ENCODE peak calls at places on chromosomes 5 and 9, in six cellular contexts. H is right lobe of liver, M is H1, U is PC-3, W is GM12865, C is spleen. T is an unnamed sample.

GRCh38 chr9:137195525-137196220 is 4.9 kb downstream of the TPRN start:
- DNase-seq in C (no peak), U (peak), M (no peak), W (no peak), H (no peak), T (no peak)

GRCh38 chr5:113578091-113578490 is 64.6 kb downstream of the YTHDC2 start:
- DNase-seq in H (no peak), W (no peak), M (no peak), C (no peak), U (peak), T (no peak)

GRCh38 chr5:17180330-17180843 is 37.0 kb upstream of the BASP1 start:
- DNase-seq in W (no peak), M (no peak), C (no peak), U (no peak), H (no peak), T (peak)

GRCh38 chr9:134180786-134181647 is 16.7 kb upstream of the RNU6ATAC start:
- DNase-seq in U (no peak), C (peak), W (no peak), H (no peak), M (no peak), T (no peak)

GRCh38 chr9:34154052-34154451 is 24.8 kb upstream of the UBAP1 start:
- DNase-seq in W (no peak), H (no peak), C (no peak), U (no peak), M (no peak), T (peak)

GRCh38 chr5:118529361-118530154 is 458.8 kb downstream of the DTWD2 start:
- DNase-seq in W (no peak), H (no peak), M (no peak), C (no peak), U (no peak), T (no peak)

GRCh38 chr5:1011226-1011631 is 2.6 kb downstream of the NKD2 start:
- DNase-seq in U (peak), W (peak), H (peak), C (peak), M (peak), T (no peak)

GRCh38 chr5:92916036-92916435 is 665.0 kb downstream of the NR2F1-AS1 start:
- DNase-seq in W (no peak), M (no peak), C (no peak), H (no peak), U (peak), T (peak)

GRCh38 chr5:178765753-178766300 is 35.4 kb upstream of the ZNF354A start:
- DNase-seq in W (no peak), C (no peak), H (no peak), U (no peak), M (no peak), T (no peak)

GRCh38 chr5:169548315-169548714 is 35.3 kb upstream of the SPDL1 start:
- DNase-seq in W (peak), M (no peak), U (peak), C (no peak), H (no peak), T (peak)

GRCh38 chr5:139658501-139658927 is 10.4 kb downstream of the CXXC5 start:
- DNase-seq in M (no peak), C (peak), U (no peak), W (no peak), H (no peak), T (no peak)

GRCh38 chr9:78898239-78898638 is 601.3 kb downstream of the PSAT1 start:
- DNase-seq in U (no peak), W (no peak), H (no peak), M (no peak), C (no peak), T (no peak)

GRCh38 chr9:16221822-16222547 is 648.5 kb downstream of the BNC2 start:
- DNase-seq in M (no peak), H (no peak), C (no peak), U (no peak), W (peak), T (no peak)

GRCh38 chr5:14447958-14448881 is 133.4 kb upstream of the OTULINL start:
- DNase-seq in U (no peak), M (no peak), W (peak), H (no peak), C (no peak), T (peak)

GRCh38 chr9:135978650-135979461 is 17.7 kb upstream of the UBAC1 start:
- DNase-seq in C (no peak), W (no peak), M (no peak), U (no peak), H (no peak), T (no peak)

GRCh38 chr5:152007556-152007955 is 82.9 kb upstream of the GLRA1 start:
- DNase-seq in H (no peak), C (no peak), W (no peak), M (no peak), U (no peak), T (no peak)

GRCh38 chr9:24351952-24352351 is 193.7 kb downstream of the IZUMO3 start:
- DNase-seq in C (no peak), W (no peak), U (no peak), M (no peak), H (no peak), T (no peak)

GRCh38 chr5:63959177-63959982 is 2.9 kb downstream of the HTR1A start:
- DNase-seq in H (peak), W (no peak), C (peak), M (peak), U (peak), T (peak)

GRCh38 chr5:95087819-95088317 is 197.0 kb downstream of the MCTP1 start:
- DNase-seq in U (no peak), C (no peak), M (no peak), W (peak), H (no peak), T (no peak)

GRCh38 chr9:127004946-127005769 is 90.6 kb downstream of the RALGPS1 start:
- DNase-seq in U (peak), H (no peak), C (no peak), W (peak), M (no peak), T (peak)

GRCh38 chr5:53334431-53334941 is 145.9 kb upstream of the FST start:
- DNase-seq in H (no peak), U (peak), W (no peak), C (no peak), M (no peak), T (peak)

GRCh38 chr5:58299266-58299665 is 160.6 kb downstream of the PLK2 start:
- DNase-seq in U (no peak), H (no peak), W (no peak), C (no peak), M (no peak), T (no peak)

GRCh38 chr9:112699230-112699629 is 18.7 kb downstream of the INIP start:
- DNase-seq in W (peak), M (no peak), C (no peak), H (no peak), U (no peak), T (no peak)

GRCh38 chr5:116494784-116495480 is 79.7 kb downstream of the SEMA6A start:
- DNase-seq in U (peak), C (no peak), W (no peak), H (no peak), M (no peak), T (no peak)

GRCh38 chr5:140700177-140701144 is at the start of gene ZMAT2:
- DNase-seq in M (peak), W (peak), U (peak), C (peak), H (peak), T (peak)

GRCh38 chr9:27022920-27023319 is 17.4 kb upstream of the LRRC19 start:
- DNase-seq in U (no peak), W (no peak), C (no peak), M (no peak), H (no peak), T (no peak)

GRCh38 chr5:60961685-60962084 is 16.7 kb downstream of the NDUFAF2 start:
- DNase-seq in W (no peak), H (no peak), C (no peak), M (no peak), U (no peak), T (peak)

GRCh38 chr5:28156981-28157380 is 1118.6 kb upstream of the CDH9 start:
- DNase-seq in M (no peak), H (no peak), W (no peak), U (peak), C (no peak), T (peak)

GRCh38 chr9:80504525-80505235 is 932.9 kb downstream of the TLE4 start:
- DNase-seq in U (no peak), H (no peak), C (no peak), W (no peak), M (no peak), T (peak)

GRCh38 chr5:127518319-127518621 is 830 bp downstream of the PRRC1 start:
- DNase-seq in W (peak), C (no peak), H (no peak), M (no peak), U (peak), T (peak)

GRCh38 chr9:124450241-124450924 is at the start of gene ADGRD2:
- DNase-seq in H (peak), M (peak), C (peak), U (peak), W (no peak), T (peak)

GRCh38 chr5:14505310-14506140 is 76.1 kb upstream of the OTULINL start:
- DNase-seq in H (no peak), U (no peak), C (no peak), M (no peak), W (no peak), T (no peak)

GRCh38 chr9:80078826-80079225 is 507.1 kb downstream of the TLE4 start:
- DNase-seq in W (no peak), M (no peak), C (no peak), U (peak), H (no peak), T (no peak)

GRCh38 chr9:120692901-120693573 is 21.2 kb downstream of the MEGF9 start:
- DNase-seq in W (peak), M (no peak), H (no peak), C (no peak), U (no peak), T (peak)

GRCh38 chr9:109020581-109020980 is 7.3 kb upstream of the CTNNAL1 start:
- DNase-seq in W (no peak), H (no peak), M (no peak), U (no peak), C (no peak), T (no peak)

GRCh38 chr5:67799732-67800234 is 415.8 kb upstream of the PIK3R1 start:
- DNase-seq in W (no peak), M (no peak), C (no peak), U (no peak), H (no peak), T (peak)

GRCh38 chr5:119570935-119571334 is 58.4 kb upstream of the FAM170A start:
- DNase-seq in U (no peak), W (no peak), C (no peak), M (no peak), H (no peak), T (no peak)

GRCh38 chr5:99320461-99320860 is 391.7 kb upstream of the CHD1 start:
- DNase-seq in W (peak), H (no peak), U (peak), M (no peak), C (no peak), T (no peak)

GRCh38 chr5:149048806-149049205 is 14.1 kb downstream of the SH3TC2 start:
- DNase-seq in C (no peak), M (no peak), U (no peak), H (no peak), W (no peak), T (no peak)

GRCh38 chr9:131598121-131598520 is 52.8 kb downstream of the PRRT1B start:
- DNase-seq in C (peak), U (no peak), H (peak), W (no peak), M (no peak), T (no peak)

GRCh38 chr9:131594906-131595675 is 49.8 kb downstream of the PRRT1B start:
- DNase-seq in H (no peak), W (no peak), C (no peak), U (no peak), M (no peak), T (no peak)

GRCh38 chr9:131595771-131596743 is 50.7 kb downstream of the PRRT1B start:
- DNase-seq in H (no peak), M (no peak), W (no peak), C (no peak), U (no peak), T (no peak)

GRCh38 chr9:131593936-131594665 is 48.8 kb downstream of the PRRT1B start:
- DNase-seq in C (no peak), W (no peak), M (no peak), H (no peak), U (no peak), T (no peak)

DNA sequence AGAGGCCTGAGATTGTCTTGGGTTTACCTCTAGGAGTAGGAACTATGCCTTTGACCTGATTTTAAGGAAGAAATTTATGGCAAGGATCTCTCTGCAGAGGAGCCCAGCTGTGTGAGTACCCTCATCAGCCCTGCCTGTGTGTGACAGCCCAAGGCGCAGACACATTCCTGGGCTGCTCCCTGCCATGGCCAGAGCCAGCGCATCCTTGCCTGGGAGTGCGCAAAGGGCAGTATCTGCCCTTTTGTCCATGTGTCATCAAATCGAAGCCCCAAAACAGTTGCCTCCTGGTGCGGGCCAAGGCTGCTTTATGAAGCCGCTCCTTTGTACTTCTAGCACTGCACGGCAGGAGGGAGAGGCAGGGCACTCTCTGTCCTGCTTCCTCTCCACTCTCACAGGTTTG is 51.9 kb downstream of the PRRT1B start:
- DNase-seq in H (no peak), C (no peak), W (no peak), M (no peak), U (no peak), T (no peak)
- TF ChIP-seq CTCF in H (no peak), C (no peak), W (no peak), M (no peak), U (no peak), T (no peak)

GRCh38 chr9:93324191-93324834 is 127.2 kb upstream of the FAM120A start:
- DNase-seq in W (no peak), M (no peak), U (no peak), H (no peak), C (no peak), T (no peak)

GRCh38 chr9:93321220-93321610 is 130.3 kb upstream of the FAM120A start:
- DNase-seq in C (no peak), U (no peak), M (no peak), W (no peak), H (no peak), T (no peak)

GRCh38 chr9:93326654-93327053 is 124.8 kb upstream of the FAM120A start:
- DNase-seq in W (no peak), C (no peak), H (no peak), M (no peak), U (no peak), T (no peak)

GRCh38 chr9:93326056-93326455 is 125.4 kb upstream of the FAM120A start:
- DNase-seq in H (no peak), W (no peak), M (no peak), U (peak), C (no peak), T (no peak)

DNA sequence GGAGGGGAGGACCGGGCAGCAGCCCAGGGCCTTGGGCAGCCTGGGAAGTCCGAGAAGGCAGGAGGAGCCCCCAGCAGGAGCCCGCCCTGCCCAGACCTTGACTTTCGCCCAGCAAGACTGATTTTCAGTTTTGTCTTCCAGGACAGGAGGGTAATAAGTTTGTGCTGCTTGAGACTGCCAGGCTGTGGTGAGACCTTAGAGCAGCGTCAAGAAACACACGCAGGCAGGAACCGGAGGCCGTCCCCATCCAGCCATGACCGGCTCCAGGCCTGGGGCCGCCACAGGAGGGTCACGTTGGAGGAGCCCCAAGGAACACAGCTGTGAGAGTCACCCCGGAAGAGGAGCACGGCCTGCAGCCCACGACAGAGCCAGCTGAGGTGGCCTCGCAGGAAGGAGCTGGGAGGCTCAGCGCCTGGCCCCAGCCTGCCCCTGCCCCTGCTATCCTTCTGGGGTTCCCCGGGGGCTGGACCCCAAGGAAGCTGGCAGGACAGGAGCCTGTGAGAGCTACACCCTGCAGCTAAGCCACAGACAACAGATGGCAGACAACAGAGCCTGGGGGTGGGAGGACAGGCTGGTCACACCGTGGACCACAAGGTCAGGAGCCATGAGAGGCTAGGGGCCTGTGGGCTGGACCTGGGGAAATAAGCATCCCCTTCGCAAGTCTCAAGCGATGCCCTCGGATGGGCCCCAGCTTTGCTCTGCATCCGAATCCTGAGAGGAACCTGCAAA is 126.0 kb upstream of the FAM120A start:
- DNase-seq in W (no peak), H (no peak), U (no peak), C (peak), M (no peak), T (no peak)
- H3K4me3 ChIP-seq in W (no peak), H (no peak), U (no peak), C (no peak), M (no peak), T (no peak)

DNA sequence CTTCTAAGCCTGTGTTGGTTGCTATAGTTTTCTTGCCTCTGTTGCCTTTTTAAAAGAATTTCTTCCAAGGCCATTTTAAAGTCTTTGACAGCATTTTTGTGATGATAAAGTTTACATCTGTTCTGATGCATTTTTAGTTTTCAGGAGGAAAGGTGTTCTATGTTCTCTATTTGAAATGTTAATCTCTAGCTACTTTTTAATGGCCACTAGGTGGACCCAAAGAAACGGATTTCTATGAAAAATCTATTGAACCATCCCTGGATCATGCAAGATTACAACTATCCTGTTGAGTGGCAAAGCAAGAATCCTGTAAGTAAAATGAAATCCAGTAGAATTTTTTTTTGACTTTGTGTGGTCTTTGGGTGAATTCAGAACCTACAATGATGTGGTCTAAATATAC is 60.2 kb downstream of the MELK start:
- DNase-seq in C (no peak), U (peak), W (peak), H (no peak), M (no peak), T (peak)
- TF ChIP-seq CTCF in C (peak), U (peak), W (peak), H (peak), M (peak), T (peak)

GRCh38 chr9:113876806-113877236 is 712 bp downstream of the ZNF618 start:
- DNase-seq in M (no peak), W (no peak), C (no peak), U (peak), H (no peak), T (peak)

GRCh38 chr9:113873446-113873845 is 2.7 kb upstream of the ZNF618 start:
- DNase-seq in H (no peak), U (no peak), W (no peak), M (no peak), C (no peak), T (no peak)

GRCh38 chr9:113873926-113874325 is 2.2 kb upstream of the ZNF618 start:
- DNase-seq in U (no peak), M (no peak), H (no peak), C (no peak), W (no peak), T (no peak)

GRCh38 chr9:113875917-113876805 is at the start of gene ZNF618:
- DNase-seq in C (peak), H (peak), M (peak), U (peak), W (peak), T (peak)

GRCh38 chr9:113875420-113875916 is 641 bp upstream of the ZNF618 start:
- DNase-seq in U (peak), W (no peak), M (no peak), H (no peak), C (no peak), T (peak)
- H3K4me3 ChIP-seq in U (peak), W (no peak), M (peak), H (peak), C (peak), T (peak)

GRCh38 chr9:311837-312236 is 97.2 kb downstream of the DOCK8 start:
- DNase-seq in U (no peak), W (no peak), H (no peak), C (no peak), M (no peak), T (no peak)

GRCh38 chr9:304106-304505 is 89.4 kb downstream of the DOCK8 start:
- DNase-seq in M (no peak), C (no peak), W (no peak), H (no peak), U (no peak), T (no peak)

GRCh38 chr9:303502-303901 is 88.8 kb downstream of the DOCK8 start:
- DNase-seq in C (no peak), U (no peak), M (no peak), H (no peak), W (no peak), T (no peak)

GRCh38 chr9:304519-305185 is 90.0 kb downstream of the DOCK8 start:
- DNase-seq in M (no peak), H (no peak), U (peak), W (no peak), C (no peak), T (no peak)

DNA sequence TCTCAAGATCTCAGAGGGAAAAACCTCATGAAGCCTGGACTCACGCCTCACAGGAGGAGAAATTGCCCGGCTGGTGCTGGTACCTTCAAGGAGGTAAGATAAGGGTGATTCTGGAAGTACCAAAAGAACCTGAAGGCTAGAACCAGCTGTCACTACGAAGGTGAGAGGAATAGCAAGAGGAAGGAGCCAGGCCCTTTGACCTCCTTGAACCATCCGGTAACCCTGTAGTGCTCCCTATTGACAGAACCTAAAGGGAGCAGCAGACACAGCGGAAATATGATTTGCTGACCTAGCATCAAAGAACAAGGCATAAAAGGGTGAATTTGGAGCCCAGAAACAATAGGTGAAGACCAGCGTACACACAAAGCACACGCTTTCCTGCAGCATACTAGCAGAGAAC is 92.2 kb downstream of the DOCK8 start:
- DNase-seq in W (peak), M (no peak), H (no peak), C (no peak), U (peak), T (peak)
- TF ChIP-seq CTCF in W (peak), M (peak), H (no peak), C (peak), U (peak), T (no peak)

GRCh38 chr5:133049726-133050048 is 2.1 kb upstream of the HSPA4 start:
- DNase-seq in U (peak), C (no peak), H (no peak), M (no peak), W (no peak), T (no peak)
- H3K4me3 ChIP-seq in U (peak), C (no peak), H (no peak), M (no peak), W (no peak), T (no peak)

GRCh38 chr5:138065102-138065501 is 18.7 kb upstream of the WNT8A start:
- DNase-seq in W (peak), U (peak), H (no peak), M (peak), C (no peak), T (no peak)
- TF ChIP-seq CTCF in W (peak), U (peak), H (peak), M (peak), C (peak), T (peak)

T was measured in fibroblast of villous mesenchyme.